ENCODE peak calls at places on chromosomes 2 and 18, in nine cellular contexts. V is choroid plexus epithelial cell; P is naive thymus-derived CD8-positive, alpha-beta T cell; B is retina; Z is effector CD4-positive, alpha-beta T cell; L is NCI-H1436; K is EL; C is HTR-8/SVneo; U is B cell. W is an unnamed sample.

GRCh38 chr2:232345251-232345650 is 33.3 kb upstream of the ALPP start:
- DNase-seq in V (no peak), P (no peak), B (no peak), Z (no peak), L (no peak), K (no peak), C (no peak), U (no peak), W (no peak)

GRCh38 chr2:54524236-54524991 is 68.3 kb downstream of the SPTBN1 start:
- DNase-seq in V (peak), P (no peak), B (no peak), Z (no peak), L (peak), K (peak), C (peak), U (no peak), W (peak)

GRCh38 chr2:119009110-119009509 is 67.1 kb downstream of the MARCO start:
- DNase-seq in V (no peak), P (no peak), B (no peak), Z (no peak), L (no peak), K (no peak), C (no peak), U (no peak), W (no peak)

GRCh38 chr2:193895226-193895625 is 1700.5 kb upstream of the TMEFF2 start:
- DNase-seq in V (peak), P (no peak), B (peak), Z (no peak), L (no peak), K (no peak), C (no peak), U (no peak), W (no peak)

GRCh38 chr2:233968556-233968955 is 51.4 kb downstream of the TRPM8 start:
- DNase-seq in V (no peak), P (no peak), B (no peak), Z (no peak), L (no peak), K (no peak), C (no peak), U (no peak), W (no peak)

GRCh38 chr2:161063074-161063945 is 96.9 kb upstream of the TANK start:
- DNase-seq in V (peak), P (peak), B (peak), Z (peak), L (peak), K (peak), C (peak), U (peak), W (peak)

GRCh38 chr2:101521497-101521896 is 46.6 kb upstream of the RFX8 start:
- DNase-seq in V (no peak), P (no peak), B (no peak), Z (no peak), L (no peak), K (no peak), C (no peak), U (no peak), W (no peak)

GRCh38 chr2:120912101-120912985 is 176.7 kb downstream of the GLI2 start:
- DNase-seq in V (peak), P (no peak), B (no peak), Z (no peak), L (no peak), K (peak), C (no peak), U (no peak), W (peak)

GRCh38 chr2:157868993-157869392 is 7.1 kb downstream of the ACVR1 start:
- DNase-seq in V (no peak), P (no peak), B (no peak), Z (no peak), L (no peak), K (peak), C (no peak), U (no peak), W (no peak)

GRCh38 chr2:182047544-182047943 is 61.9 kb downstream of the PPP1R1C start:
- DNase-seq in V (no peak), P (no peak), B (no peak), Z (no peak), L (no peak), K (no peak), C (no peak), U (no peak), W (no peak)

GRCh38 chr2:120602251-120602650 is 133.4 kb upstream of the GLI2 start:
- DNase-seq in V (no peak), P (no peak), B (no peak), Z (no peak), L (no peak), K (no peak), C (no peak), U (no peak), W (no peak)

GRCh38 chr2:200862532-200863000 is 1.9 kb downstream of the CLK1 start:
- DNase-seq in V (peak), P (peak), B (peak), Z (peak), L (peak), K (peak), C (no peak), U (peak), W (peak)

GRCh38 chr2:240591226-240591625 is 4.7 kb downstream of the CAPN10 start:
- DNase-seq in V (no peak), P (no peak), B (no peak), Z (no peak), L (no peak), K (peak), C (no peak), U (no peak), W (peak)

GRCh38 chr2:134124047-134124753 is 129.7 kb upstream of the MGAT5 start:
- DNase-seq in V (no peak), P (no peak), B (no peak), Z (no peak), L (peak), K (no peak), C (no peak), U (no peak), W (no peak)

GRCh38 chr2:37029758-37030157 is 54.4 kb downstream of the HEATR5B start:
- DNase-seq in V (no peak), P (no peak), B (no peak), Z (no peak), L (no peak), K (no peak), C (no peak), U (no peak), W (no peak)

GRCh38 chr2:10283106-10284062 is 19.3 kb upstream of the HPCAL1 start:
- DNase-seq in V (peak), P (no peak), B (peak), Z (no peak), L (no peak), K (peak), C (peak), U (no peak), W (peak)

GRCh38 chr18:48946329-48946835 is 4.4 kb downstream of the SMAD7 start:
- DNase-seq in V (peak), P (no peak), B (no peak), Z (no peak), L (no peak), K (peak), C (no peak), U (no peak), W (peak)

GRCh38 chr18:80169607-80170006 is 60.5 kb downstream of the ADNP2 start:
- DNase-seq in V (no peak), P (no peak), B (peak), Z (no peak), L (no peak), K (no peak), C (no peak), U (no peak), W (no peak)

GRCh38 chr2:15726321-15727057 is 134.8 kb downstream of the DDX1 start:
- DNase-seq in V (no peak), P (no peak), B (no peak), Z (no peak), L (no peak), K (no peak), C (no peak), U (no peak), W (no peak)

GRCh38 chr18:48428494-48429177 is 19.5 kb upstream of the ZBTB7C start:
- DNase-seq in V (peak), P (no peak), B (no peak), Z (no peak), L (no peak), K (no peak), C (no peak), U (no peak), W (peak)

GRCh38 chr18:23994361-23994902 is 20.1 kb upstream of the TTC39C start:
- DNase-seq in V (peak), P (no peak), B (peak), Z (peak), L (peak), K (peak), C (peak), U (no peak), W (peak)